ENCODE peak calls at places on chromosomes 16 and 17, in six cellular contexts. E is GM23248, S is AG04450, G is osteoblast, X is cardiac muscle cell, K is transverse colon. M is an unnamed sample. For H3K27me3, the result is how much of the 10 kb centered on the place peaks cover.

GRCh38 chr17:4806770-4807533 is at the start of gene PLD2:
- DNase-seq in E (peak), S (no peak), G (peak), X (peak), K (peak), M (peak)

GRCh38 chr17:57892146-57892819 is 42.4 kb upstream of the MRPS23 start:
- DNase-seq in E (peak), S (peak), G (peak), X (peak), K (peak), M (no peak)

GRCh38 chr17:12053552-12053951 is 32.9 kb downstream of the MAP2K4 start:
- DNase-seq in E (no peak), S (no peak), G (no peak), X (no peak), K (no peak), M (no peak)

GRCh38 chr17:17018612-17019429 is 23.4 kb upstream of the MPRIP start:
- DNase-seq in E (no peak), S (no peak), G (peak), X (no peak), K (peak), M (no peak)

GRCh38 chr16:89038221-89038721 is 55.4 kb upstream of the ACSF3 start:
- DNase-seq in E (no peak), S (no peak), G (peak), X (no peak), K (no peak), M (no peak)

GRCh38 chr16:31179153-31179746 is 689 bp upstream of the FUS start:
- DNase-seq in E (peak), S (no peak), G (peak), X (no peak), K (no peak), M (no peak)

GRCh38 chr17:17818088-17818526 is 18.7 kb downstream of the SREBF1 start:
- DNase-seq in E (peak), S (no peak), G (peak), X (peak), K (no peak), M (no peak)

GRCh38 chr17:7748098-7748775 is 30.7 kb downstream of the DNAH2 start:
- DNase-seq in E (peak), S (no peak), G (no peak), X (peak), K (no peak), M (no peak)

GRCh38 chr16:57422026-57422944 is 17.7 kb downstream of the CCL17 start:
- DNase-seq in E (peak), S (peak), G (peak), X (peak), K (peak), M (no peak)

GRCh38 chr16:55907661-55908060 is 32.5 kb upstream of the CES5A start:
- DNase-seq in E (no peak), S (no peak), G (no peak), X (no peak), K (no peak), M (no peak)

GRCh38 chr17:71919181-71919580 is 201.6 kb upstream of the SOX9 start:
- DNase-seq in E (no peak), S (no peak), G (no peak), X (no peak), K (no peak), M (no peak)

GRCh38 chr16:53156516-53156915 is 101.7 kb downstream of the CHD9 start:
- DNase-seq in E (peak), S (no peak), G (peak), X (no peak), K (no peak), M (no peak)

GRCh38 chr17:57684711-57685498 is 60.2 kb downstream of the CCDC182 start:
- DNase-seq in E (no peak), S (no peak), G (no peak), X (no peak), K (no peak), M (no peak)

GRCh38 chr17:50060951-50061712 is 5.2 kb downstream of the ITGA3 start:
- DNase-seq in E (peak), S (no peak), G (peak), X (peak), K (peak), M (no peak)

GRCh38 chr17:37813753-37814152 is 68.9 kb upstream of the HNF1B start:
- DNase-seq in E (peak), S (peak), G (peak), X (no peak), K (no peak), M (no peak)

GRCh38 chr17:7466644-7467341 is 12.6 kb downstream of the ZBTB4 start:
- DNase-seq in E (peak), S (no peak), G (peak), X (no peak), K (peak), M (peak)

GRCh38 chr17:50640701-50641338 is 6.1 kb downstream of the ABCC3 start:
- DNase-seq in E (peak), S (no peak), G (peak), X (no peak), K (no peak), M (no peak)

GRCh38 chr16:51326131-51326856 is 175.2 kb upstream of the SALL1 start:
- DNase-seq in E (peak), S (peak), G (no peak), X (no peak), K (no peak), M (no peak)

GRCh38 chr17:7250655-7251329 is 742 bp downstream of the CTDNEP1 start:
- DNase-seq in E (peak), S (no peak), G (no peak), X (no peak), K (peak), M (no peak)

GRCh38 chr17:42617956-42618431 is 8.5 kb downstream of the TUBG1 start:
- DNase-seq in E (no peak), S (no peak), G (no peak), X (no peak), K (peak), M (no peak)

GRCh38 chr17:74427048-74427762 is 4.7 kb upstream of the GPRC5C start:
- DNase-seq in E (no peak), S (no peak), G (peak), X (peak), K (peak), M (no peak)

GRCh38 chr16:84854759-84855158 is 35.0 kb downstream of the CRISPLD2 start:
- DNase-seq in E (no peak), S (no peak), G (peak), X (no peak), K (no peak), M (no peak)

DNA sequence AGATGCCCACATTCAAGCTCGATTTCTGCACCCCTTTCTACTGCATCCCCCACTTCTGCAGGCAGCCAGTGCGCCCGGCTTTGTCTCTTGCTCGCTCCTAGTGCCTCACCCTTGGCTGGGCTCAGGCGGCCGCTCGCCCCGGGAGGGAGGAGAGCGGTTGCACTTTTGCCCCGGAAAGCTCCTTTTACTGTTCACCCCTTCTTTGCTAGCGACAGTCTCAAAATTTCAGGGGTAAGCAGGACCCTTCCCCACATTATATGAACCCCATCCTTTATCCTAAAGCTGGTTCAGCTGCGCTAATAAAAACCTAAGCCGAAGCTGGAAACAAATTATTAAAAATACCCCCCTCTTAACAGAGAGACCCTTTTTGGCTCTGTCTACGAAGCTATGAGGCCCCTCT is 987 bp downstream of the HOXB5 start:
- DNase-seq in E (peak), S (no peak), G (no peak), X (no peak), K (no peak), M (no peak)
- H3K27me3 ChIP-seq in E (under half), S (under half), G (half or more), X (half or more), K (under half), M (half or more)

GRCh38 chr17:79519601-79520000 is 91.2 kb downstream of the RBFOX3 start:
- DNase-seq in E (no peak), S (no peak), G (no peak), X (no peak), K (no peak), M (no peak)

GRCh38 chr17:79518330-79519151 is 92.3 kb downstream of the RBFOX3 start:
- DNase-seq in E (no peak), S (no peak), G (no peak), X (no peak), K (no peak), M (no peak)

GRCh38 chr17:79515646-79516604 is 94.9 kb downstream of the RBFOX3 start:
- DNase-seq in E (no peak), S (no peak), G (no peak), X (no peak), K (no peak), M (no peak)

GRCh38 chr17:79519152-79519523 is 91.7 kb downstream of the RBFOX3 start:
- DNase-seq in E (no peak), S (no peak), G (no peak), X (no peak), K (no peak), M (no peak)

GRCh38 chr17:79517812-79518211 is 93.0 kb downstream of the RBFOX3 start:
- DNase-seq in E (no peak), S (no peak), G (no peak), X (no peak), K (no peak), M (no peak)
- H3K27me3 ChIP-seq in E (under half), S (under half), G (under half), X (under half), K (under half), M (under half)

GRCh38 chr17:79621151-79621940 is 10.5 kb upstream of the RBFOX3 start:
- DNase-seq in E (no peak), S (no peak), G (peak), X (no peak), K (peak), M (no peak)
- H3K27me3 ChIP-seq in E (under half), S (under half), G (under half), X (under half), K (under half), M (under half)

DNA sequence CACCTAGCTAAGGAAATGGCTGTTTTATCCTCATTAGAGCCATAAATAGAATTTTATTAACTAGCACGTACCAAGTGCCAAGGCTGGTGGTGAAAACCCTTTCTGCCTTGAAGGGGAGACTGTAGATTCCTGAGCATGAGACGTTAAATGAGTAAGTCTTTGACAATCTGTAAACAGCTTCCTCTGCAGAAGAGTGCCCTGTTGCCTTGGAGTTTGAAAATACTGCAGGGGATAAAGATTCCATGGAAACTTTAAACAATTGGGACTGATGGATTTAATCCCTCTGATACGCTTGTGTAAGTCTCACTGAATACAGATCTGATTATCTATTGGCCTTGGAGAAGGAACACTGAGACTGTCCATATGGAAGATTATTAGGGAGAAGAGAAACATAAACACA is 1053.4 kb upstream of the RBFOX1 start:
- DNase-seq in E (no peak), S (no peak), G (no peak), X (no peak), K (no peak), M (no peak)
- H3K27me3 ChIP-seq in E (under half), S (under half), G (under half), X (under half), K (under half), M (under half)

GRCh38 chr17:29005562-29005887 is 308 bp downstream of the SEZ6 start:
- DNase-seq in E (no peak), S (no peak), G (peak), X (no peak), K (no peak), M (no peak)

GRCh38 chr17:29002811-29003210 is 3.0 kb downstream of the SEZ6 start:
- DNase-seq in E (no peak), S (no peak), G (no peak), X (no peak), K (no peak), M (no peak)

GRCh38 chr17:29005936-29006438 is at the start of gene SEZ6:
- DNase-seq in E (peak), S (peak), G (peak), X (peak), K (peak), M (peak)

GRCh38 chr17:29004081-29004692 is 1.6 kb downstream of the SEZ6 start:
- DNase-seq in E (peak), S (peak), G (peak), X (peak), K (no peak), M (no peak)

GRCh38 chr17:29003289-29003688 is 2.5 kb downstream of the SEZ6 start:
- DNase-seq in E (no peak), S (no peak), G (peak), X (no peak), K (no peak), M (no peak)
- H3K27me3 ChIP-seq in E (under half), S (half or more), G (half or more), X (under half), K (half or more), M (under half)

GRCh38 chr16:1876468-1876867 is 4.5 kb upstream of the MEIOB start:
- DNase-seq in E (no peak), S (no peak), G (no peak), X (no peak), K (no peak), M (no peak)
- H3K27me3 ChIP-seq in E (under half), S (under half), G (under half), X (half or more), K (half or more), M (under half)

DNA sequence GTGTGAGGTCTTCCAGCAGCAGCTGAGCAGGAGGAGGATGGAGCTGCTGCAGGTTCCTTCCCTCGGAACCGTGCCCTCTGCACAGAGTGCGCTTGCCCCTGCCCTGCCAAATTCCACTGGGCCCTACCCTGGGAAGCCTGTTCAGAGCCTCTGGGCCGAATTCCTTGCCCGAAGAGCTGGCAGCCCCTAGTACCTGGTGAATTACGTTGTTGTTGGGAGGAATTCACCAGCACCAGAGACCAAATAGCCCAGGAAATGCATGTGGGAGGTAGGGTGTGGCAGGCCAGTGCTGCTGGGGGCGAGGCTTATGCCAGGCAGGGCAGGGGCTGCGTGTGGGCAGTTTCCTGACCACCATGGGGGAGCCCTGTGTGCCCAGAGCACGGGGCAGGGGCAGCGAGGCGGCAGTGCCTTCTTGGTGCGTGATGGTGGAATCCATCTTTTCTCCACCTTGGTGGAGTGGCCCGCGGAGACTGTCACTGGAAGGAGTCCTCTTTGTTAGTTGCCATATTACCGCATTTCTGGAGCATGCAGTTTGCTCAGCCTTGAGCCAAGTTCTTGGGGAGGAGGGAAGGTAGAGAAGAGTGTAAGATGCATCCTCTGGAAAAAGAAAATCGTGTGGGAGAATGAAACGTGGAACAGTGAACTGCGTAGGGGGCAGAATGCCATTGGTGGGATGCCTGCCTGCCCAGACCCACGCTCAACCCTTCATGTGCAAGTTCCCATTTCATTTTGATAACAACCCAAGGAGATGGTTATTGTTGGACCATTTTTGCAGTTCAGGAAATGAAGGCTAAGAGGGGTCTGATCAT is 2.3 kb downstream of the MRC2 start:
- DNase-seq in E (peak), S (no peak), G (peak), X (no peak), K (no peak), M (no peak)
- H3K27me3 ChIP-seq in E (under half), S (under half), G (under half), X (under half), K (under half), M (under half)

GRCh38 chr17:39823407-39824054 is 40.6 kb downstream of the IKZF3 start:
- DNase-seq in E (no peak), S (no peak), G (no peak), X (no peak), K (no peak), M (no peak)

GRCh38 chr17:39820541-39820940 is 43.6 kb downstream of the IKZF3 start:
- DNase-seq in E (no peak), S (no peak), G (no peak), X (no peak), K (no peak), M (no peak)

GRCh38 chr17:39820987-39821386 is 43.1 kb downstream of the IKZF3 start:
- DNase-seq in E (no peak), S (no peak), G (no peak), X (no peak), K (no peak), M (no peak)

GRCh38 chr17:39818282-39819000 is 45.7 kb downstream of the IKZF3 start:
- DNase-seq in E (no peak), S (no peak), G (no peak), X (no peak), K (no peak), M (no peak)

GRCh38 chr17:39822051-39822450 is 42.1 kb downstream of the IKZF3 start:
- DNase-seq in E (no peak), S (no peak), G (no peak), X (no peak), K (no peak), M (peak)
- H3K27me3 ChIP-seq in E (under half), S (under half), G (under half), X (under half), K (under half), M (under half)

DNA sequence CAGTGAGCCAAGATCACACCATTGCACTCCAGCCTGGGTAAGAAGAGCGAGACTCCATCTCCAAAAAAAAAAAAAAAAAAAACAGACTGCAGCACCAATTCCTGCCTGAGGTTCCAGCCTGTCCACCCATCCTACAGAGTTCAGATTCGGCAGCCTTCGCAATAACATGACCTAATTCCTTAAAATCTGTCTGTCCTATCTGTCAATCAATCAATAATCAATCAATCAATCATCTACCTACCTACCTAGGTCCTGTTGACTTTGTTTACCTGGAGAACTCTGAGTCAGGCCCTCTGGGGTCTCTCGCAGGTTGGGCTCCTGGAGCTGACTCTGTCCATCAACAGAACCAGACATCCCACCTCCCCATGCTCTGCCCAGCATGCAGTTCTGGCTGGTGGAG is 236.7 kb downstream of the ENGASE start:
- DNase-seq in E (no peak), S (no peak), G (no peak), X (no peak), K (no peak), M (no peak)
- H3K27me3 ChIP-seq in E (under half), S (under half), G (under half), X (under half), K (under half), M (under half)

M was measured in HL-60.